ENCODE peak calls at places on chromosome 3, in six cellular contexts. S is upper lobe of left lung, Z is A549, X is GM12878, L is HepG2, A is K562. U is an unnamed sample.

GRCh38 chr3:147391726-147392082 is 14.6 kb downstream of the ZIC4 start:
- ATAC-seq in S (no peak), Z (no peak), X (no peak), L (no peak), A (no peak), U (no peak)

GRCh38 chr3:132321321-132321720 is 4.1 kb downstream of the ACP3 start:
- ATAC-seq in S (no peak), Z (no peak), X (no peak), L (no peak), A (no peak), U (no peak)

GRCh38 chr3:127079211-127079610 is 96.3 kb downstream of the PLXNA1 start:
- ATAC-seq in S (no peak), Z (no peak), X (no peak), L (no peak), A (no peak), U (no peak)

GRCh38 chr3:18572809-18573208 is 147.7 kb upstream of the SATB1 start:
- ATAC-seq in S (no peak), Z (no peak), X (no peak), L (no peak), A (no peak), U (no peak)

GRCh38 chr3:157135671-157136396 is 24.1 kb downstream of the CCNL1 start:
- ATAC-seq in S (peak), Z (peak), X (no peak), L (peak), A (peak), U (no peak)

GRCh38 chr3:177134811-177135210 is 62.5 kb downstream of the TBL1XR1 start:
- ATAC-seq in S (no peak), Z (no peak), X (no peak), L (no peak), A (no peak), U (no peak)

GRCh38 chr3:50078622-50079021 is 10.1 kb upstream of the RBM5 start:
- ATAC-seq in S (no peak), Z (no peak), X (no peak), L (no peak), A (peak), U (no peak)

GRCh38 chr3:110902453-110903085 is 169.0 kb upstream of the NECTIN3 start:
- ATAC-seq in S (no peak), Z (no peak), X (no peak), L (no peak), A (no peak), U (no peak)

GRCh38 chr3:87196879-87197278 is 30.2 kb upstream of the CHMP2B start:
- ATAC-seq in S (no peak), Z (no peak), X (no peak), L (peak), A (no peak), U (no peak)

GRCh38 chr3:171398343-171398742 is 61.9 kb downstream of the TNIK start:
- ATAC-seq in S (no peak), Z (no peak), X (no peak), L (no peak), A (no peak), U (no peak)

GRCh38 chr3:175726228-175726627 is 867.1 kb downstream of the NAALADL2 start:
- ATAC-seq in S (no peak), Z (no peak), X (no peak), L (no peak), A (no peak), U (no peak)

GRCh38 chr3:99981138-99981537 is 133.2 kb downstream of the FILIP1L start:
- ATAC-seq in S (no peak), Z (no peak), X (no peak), L (no peak), A (no peak), U (no peak)

GRCh38 chr3:195240171-195240701 is 30.7 kb downstream of the XXYLT1 start:
- ATAC-seq in S (no peak), Z (no peak), X (no peak), L (peak), A (no peak), U (peak)

GRCh38 chr3:100057716-100058575 is 56.4 kb downstream of the FILIP1L start:
- ATAC-seq in S (no peak), Z (no peak), X (no peak), L (peak), A (no peak), U (no peak)

GRCh38 chr3:132256984-132257383 is 60.2 kb upstream of the ACP3 start:
- ATAC-seq in S (peak), Z (peak), X (no peak), L (peak), A (no peak), U (no peak)

GRCh38 chr3:106168941-106169340 is 300.1 kb upstream of the CBLB start:
- ATAC-seq in S (peak), Z (no peak), X (no peak), L (no peak), A (no peak), U (no peak)

GRCh38 chr3:25817638-25818037 is 27.7 kb downstream of the OXSM start:
- ATAC-seq in S (no peak), Z (no peak), X (peak), L (no peak), A (no peak), U (no peak)

GRCh38 chr3:12658593-12659058 is 5.3 kb downstream of the RAF1 start:
- ATAC-seq in S (no peak), Z (no peak), X (no peak), L (no peak), A (no peak), U (no peak)

GRCh38 chr3:30776186-30776815 is 118.2 kb downstream of the GADL1 start:
- ATAC-seq in S (no peak), Z (no peak), X (no peak), L (no peak), A (no peak), U (no peak)

GRCh38 chr3:133130168-133130567 is 92.0 kb downstream of the TMEM108 start:
- ATAC-seq in S (no peak), Z (no peak), X (no peak), L (no peak), A (no peak), U (no peak)

GRCh38 chr3:69353088-69353478 is 32.8 kb downstream of the FRMD4B start:
- ATAC-seq in S (no peak), Z (no peak), X (peak), L (no peak), A (no peak), U (no peak)

GRCh38 chr3:192543163-192543562 is 184.2 kb downstream of the FGF12 start:
- ATAC-seq in S (no peak), Z (no peak), X (no peak), L (no peak), A (no peak), U (no peak)

GRCh38 chr3:125014570-125015179 is 41.1 kb downstream of the HEG1 start:
- ATAC-seq in S (no peak), Z (no peak), X (no peak), L (no peak), A (no peak), U (no peak)

GRCh38 chr3:50503947-50504346 is 513 bp upstream of the CACNA2D2 start:
- ATAC-seq in S (no peak), Z (peak), X (no peak), L (peak), A (peak), U (peak)

GRCh38 chr3:108006901-108007331 is 83.9 kb downstream of the CD47 start:
- ATAC-seq in S (peak), Z (no peak), X (no peak), L (no peak), A (no peak), U (no peak)

GRCh38 chr3:165359005-165359404 is 162.8 kb upstream of the SLITRK3 start:
- ATAC-seq in S (no peak), Z (no peak), X (peak), L (no peak), A (no peak), U (no peak)

GRCh38 chr3:25428950-25429349 is 887 bp downstream of the RARB start:
- ATAC-seq in S (no peak), Z (no peak), X (no peak), L (no peak), A (no peak), U (no peak)

GRCh38 chr3:15010664-15011063 is 54.5 kb downstream of the MRPS25 start:
- ATAC-seq in S (no peak), Z (no peak), X (no peak), L (no peak), A (peak), U (no peak)

GRCh38 chr3:118980832-118981231 is 53.8 kb downstream of the IGSF11 start:
- ATAC-seq in S (no peak), Z (no peak), X (no peak), L (no peak), A (no peak), U (no peak)

GRCh38 chr3:23826382-23827061 is 20.8 kb downstream of the UBE2E1 start:
- ATAC-seq in S (peak), Z (peak), X (no peak), L (no peak), A (peak), U (no peak)

GRCh38 chr3:124845406-124845805 is 41.8 kb downstream of the ITGB5 start:
- ATAC-seq in S (peak), Z (peak), X (no peak), L (no peak), A (no peak), U (peak)

GRCh38 chr3:190044142-190044541 is 76.6 kb downstream of the P3H2 start:
- ATAC-seq in S (peak), Z (peak), X (peak), L (no peak), A (no peak), U (peak)

GRCh38 chr3:170256597-170256996 is 34.4 kb downstream of the PRKCI start:
- ATAC-seq in S (no peak), Z (no peak), X (peak), L (no peak), A (no peak), U (no peak)

GRCh38 chr3:116085456-116085855 is 359.8 kb downstream of the LSAMP start:
- ATAC-seq in S (no peak), Z (no peak), X (no peak), L (no peak), A (no peak), U (no peak)

GRCh38 chr3:127899769-127900168 is 15.3 kb upstream of the KBTBD12 start:
- ATAC-seq in S (no peak), Z (no peak), X (peak), L (no peak), A (no peak), U (no peak)

GRCh38 chr3:54965746-54966145 is 37.9 kb upstream of the LRTM1 start:
- ATAC-seq in S (peak), Z (no peak), X (no peak), L (no peak), A (no peak), U (no peak)

GRCh38 chr3:156657440-156657839 is 16.9 kb upstream of the TIPARP start:
- ATAC-seq in S (no peak), Z (no peak), X (no peak), L (no peak), A (no peak), U (no peak)

GRCh38 chr3:195700319-195700718 is 20.5 kb upstream of the MUC20 start:
- ATAC-seq in S (no peak), Z (no peak), X (no peak), L (no peak), A (no peak), U (no peak)

GRCh38 chr3:126357299-126358037 is at the start of gene KLF15:
- ATAC-seq in S (peak), Z (peak), X (peak), L (peak), A (peak), U (peak)

GRCh38 chr3:39150803-39151631 is 2.4 kb downstream of the CSRNP1 start:
- ATAC-seq in S (peak), Z (peak), X (peak), L (no peak), A (peak), U (peak)
- TF ChIP-seq POLR2A in S (peak), Z (no peak), X (no peak), L (no peak), A (no peak), U (no peak)

DNA sequence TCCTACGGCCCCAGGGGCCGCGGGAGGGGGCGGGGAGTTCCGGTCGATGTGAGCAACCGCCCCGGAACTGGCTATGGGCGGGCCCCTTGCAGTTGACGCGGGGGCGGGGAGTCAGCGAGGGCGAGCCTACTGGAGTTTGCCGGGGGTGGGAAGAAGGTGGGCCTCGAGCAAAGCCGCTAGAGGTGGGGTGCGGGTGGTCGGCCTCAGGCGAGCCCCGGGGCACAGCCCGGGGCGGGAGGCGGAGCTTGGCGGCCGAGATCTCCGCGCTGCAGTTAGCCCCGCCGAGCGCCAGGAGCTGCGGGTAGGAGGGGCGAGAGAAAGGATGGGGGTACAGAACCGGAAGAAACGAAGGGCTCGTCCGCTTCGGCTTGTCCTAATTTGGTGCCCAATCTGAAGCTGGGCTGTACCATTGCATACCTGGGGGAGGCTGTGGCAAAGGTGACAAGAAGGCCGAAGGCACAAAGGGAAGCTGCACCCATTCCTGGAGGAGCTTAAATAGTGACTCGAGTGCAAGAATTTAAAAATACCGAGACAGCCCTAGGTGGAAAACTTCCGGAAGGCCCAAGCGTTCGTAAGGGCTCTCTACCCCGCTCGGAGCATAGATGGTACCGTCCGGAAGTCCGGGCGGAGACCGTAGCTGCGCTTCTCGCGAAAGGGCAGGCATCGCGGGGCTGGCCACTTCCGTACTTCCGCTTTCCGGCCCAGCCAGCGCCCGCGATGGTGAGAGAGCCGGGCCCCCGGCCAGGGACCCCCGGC is at the start of the genes ARPC4 and TADA3:
- ATAC-seq in S (peak), Z (peak), X (peak), L (peak), A (peak), U (peak)
- TF ChIP-seq EP300 in S (no peak), Z (peak), X (no peak), L (no peak), A (no peak), U (no peak)

GRCh38 chr3:142578309-142579223 is at the start of gene ATR:
- ATAC-seq in S (peak), Z (peak), X (peak), L (peak), A (peak), U (peak)
- TF ChIP-seq POLR2A in S (peak), Z (peak), X (peak), L (peak), A (peak), U (peak)

GRCh38 chr3:184284696-184285095 is 8.9 kb downstream of the ECE2 start:
- ATAC-seq in S (peak), Z (peak), X (peak), L (peak), A (peak), U (peak)
- TF ChIP-seq EP300 in S (no peak), Z (no peak), X (no peak), L (no peak), A (no peak), U (no peak)

GRCh38 chr3:101375586-101375985 is 55.2 kb upstream of the IMPG2 start:
- ATAC-seq in S (no peak), Z (no peak), X (no peak), L (no peak), A (no peak), U (no peak)

GRCh38 chr3:101379695-101380376 is 59.5 kb upstream of the IMPG2 start:
- ATAC-seq in S (no peak), Z (no peak), X (peak), L (no peak), A (no peak), U (no peak)

GRCh38 chr3:101381809-101382208 is 61.4 kb upstream of the IMPG2 start:
- ATAC-seq in S (no peak), Z (peak), X (no peak), L (no peak), A (peak), U (no peak)

GRCh38 chr3:101377209-101377608 is 56.8 kb upstream of the IMPG2 start:
- ATAC-seq in S (no peak), Z (no peak), X (no peak), L (no peak), A (no peak), U (no peak)

GRCh38 chr3:101377796-101378195 is 57.4 kb upstream of the IMPG2 start:
- ATAC-seq in S (no peak), Z (no peak), X (no peak), L (no peak), A (no peak), U (no peak)
- TF ChIP-seq POLR2A in S (no peak), Z (no peak), X (no peak), L (no peak), A (no peak), U (no peak)

GRCh38 chr3:129226374-129226773 is 23.0 kb upstream of the COPG1 start:
- ATAC-seq in S (peak), Z (peak), X (no peak), L (no peak), A (peak), U (peak)
- TF ChIP-seq EP300 in S (no peak), Z (no peak), X (no peak), L (no peak), A (peak), U (no peak)

DNA sequence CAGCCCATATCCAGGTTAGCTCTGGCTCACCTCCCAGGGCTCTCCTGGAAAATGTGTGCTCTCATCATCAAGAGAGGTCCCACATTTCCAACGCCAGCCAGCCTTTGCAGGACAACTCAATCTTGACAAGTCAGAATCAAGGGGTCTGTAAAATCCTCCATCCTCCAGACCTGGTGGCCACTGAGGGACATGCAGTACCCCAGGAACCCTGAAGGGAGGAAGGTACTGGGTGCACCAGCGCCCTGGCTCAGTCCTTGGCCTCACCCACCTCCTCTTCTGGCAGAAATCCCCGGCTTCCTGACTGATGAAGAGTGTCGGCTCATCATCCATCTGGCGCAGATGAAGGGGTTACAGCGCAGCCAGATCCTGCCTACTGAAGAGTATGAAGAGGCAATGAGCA is 6.0 kb upstream of the WDR6 start:
- ATAC-seq in S (no peak), Z (peak), X (peak), L (peak), A (peak), U (no peak)
- TF ChIP-seq POLR2A in S (no peak), Z (no peak), X (no peak), L (no peak), A (no peak), U (no peak)

GRCh38 chr3:149572796-149573414 is 84.9 kb downstream of the WWTR1 start:
- ATAC-seq in S (peak), Z (peak), X (no peak), L (no peak), A (no peak), U (peak)
- TF ChIP-seq EP300 in S (no peak), Z (no peak), X (no peak), L (no peak), A (no peak), U (no peak)

GRCh38 chr3:186046838-186047237 is 62.1 kb downstream of the ETV5 start:
- ATAC-seq in S (no peak), Z (no peak), X (no peak), L (no peak), A (no peak), U (no peak)

GRCh38 chr3:186044427-186044826 is 64.5 kb downstream of the ETV5 start:
- ATAC-seq in S (no peak), Z (no peak), X (no peak), L (peak), A (peak), U (no peak)

GRCh38 chr3:186044973-186045372 is 63.9 kb downstream of the ETV5 start:
- ATAC-seq in S (no peak), Z (no peak), X (no peak), L (peak), A (peak), U (no peak)

GRCh38 chr3:186049001-186049400 is 59.9 kb downstream of the ETV5 start:
- ATAC-seq in S (no peak), Z (no peak), X (no peak), L (no peak), A (no peak), U (no peak)

GRCh38 chr3:186048119-186048518 is 60.8 kb downstream of the ETV5 start:
- ATAC-seq in S (no peak), Z (no peak), X (no peak), L (no peak), A (no peak), U (no peak)
- TF ChIP-seq POLR2A in S (no peak), Z (no peak), X (no peak), L (no peak), A (no peak), U (no peak)

DNA sequence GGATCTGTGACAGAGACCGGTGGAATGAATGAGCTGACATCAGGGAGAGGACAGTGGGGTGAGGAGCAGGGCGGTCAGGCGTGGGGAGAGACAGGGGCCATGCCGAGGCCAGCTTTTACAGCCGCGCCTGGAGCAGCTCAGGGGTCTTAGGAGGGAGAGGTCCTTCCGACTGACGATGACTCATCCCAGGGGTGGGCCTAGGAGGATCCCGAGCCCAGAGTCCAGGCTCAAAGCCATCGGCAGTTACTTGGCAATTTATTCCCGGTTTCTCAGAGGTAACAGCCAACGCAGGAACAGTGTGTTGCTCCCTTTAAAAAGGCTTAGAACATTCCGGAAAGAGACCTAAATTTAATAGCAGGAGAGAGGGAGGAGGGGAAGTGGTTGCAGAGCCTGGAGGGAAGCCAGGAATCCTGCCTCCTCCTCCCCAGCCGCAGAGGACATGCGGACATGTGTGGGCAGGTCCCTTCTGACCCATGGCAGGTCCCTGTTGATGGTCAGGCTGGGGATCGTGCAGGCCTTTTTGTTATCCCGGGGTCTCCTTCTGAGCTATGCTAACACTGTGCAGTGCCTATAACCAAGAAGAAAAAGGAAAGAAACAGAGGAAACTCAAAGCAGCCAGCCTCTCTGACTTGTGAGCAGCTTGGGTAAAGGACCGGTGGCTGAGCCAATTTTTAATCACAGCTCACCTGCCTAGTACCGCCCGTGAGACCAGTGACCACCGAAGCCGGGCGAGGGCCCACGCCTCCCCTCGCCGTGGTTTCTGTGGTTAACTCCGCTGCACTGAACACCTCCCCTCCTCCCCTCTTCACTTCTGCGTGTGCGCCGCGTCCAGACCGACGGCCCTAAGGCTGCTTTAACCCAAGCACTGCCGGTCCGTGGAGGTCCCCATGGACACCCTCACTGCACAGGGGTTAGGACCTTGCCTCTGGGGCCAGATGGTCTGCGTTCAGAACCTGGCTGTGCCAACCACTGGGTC is 392.4 kb upstream of the PROK2 start:
- ATAC-seq in S (peak), Z (no peak), X (peak), L (no peak), A (peak), U (peak)
- TF ChIP-seq EP300 in S (no peak), Z (no peak), X (peak), L (no peak), A (no peak), U (no peak)